ENCODE peak calls at places on chromosome 10, in ten cellular contexts. One of them, this sample, is unnamed.

GRCh38 chr10:129898701-129899563 is 65.1 kb downstream of the EBF3 start:
- DNase-seq in ovary: no peak
- DNase-seq in CD8-positive, alpha-beta T cell: no peak
- DNase-seq in Panc1: no peak
- DNase-seq in foreskin fibroblast: no peak
- DNase-seq in psoas muscle: peak; percentile 42
- DNase-seq in choroid plexus epithelial cell: no peak
- DNase-seq in right lobe of liver: no peak
- DNase-seq in BJ: no peak
- DNase-seq in testis: peak; percentile 48
- DNase-seq in this sample: no peak

GRCh38 chr10:22321156-22321711 is 335 bp downstream of the BMI1 start:
- DNase-seq in ovary: peak; percentile 70
- DNase-seq in CD8-positive, alpha-beta T cell: peak; percentile 68
- DNase-seq in Panc1: no peak
- DNase-seq in foreskin fibroblast: peak; percentile 88
- DNase-seq in psoas muscle: peak; percentile 86
- DNase-seq in choroid plexus epithelial cell: peak; percentile 83
- DNase-seq in right lobe of liver: peak; percentile 65
- DNase-seq in BJ: no peak
- DNase-seq in testis: no peak
- DNase-seq in this sample: no peak

GRCh38 chr10:132866601-132867381 is 75.6 kb downstream of the CFAP46 start:
- DNase-seq in ovary: no peak
- DNase-seq in CD8-positive, alpha-beta T cell: no peak
- DNase-seq in Panc1: no peak
- DNase-seq in foreskin fibroblast: no peak
- DNase-seq in psoas muscle: peak; percentile 46
- DNase-seq in choroid plexus epithelial cell: no peak
- DNase-seq in right lobe of liver: peak; percentile 9
- DNase-seq in BJ: no peak
- DNase-seq in testis: no peak
- DNase-seq in this sample: no peak

GRCh38 chr10:7195118-7195517 is 215.7 kb downstream of the SFMBT2 start:
- DNase-seq in ovary: no peak
- DNase-seq in CD8-positive, alpha-beta T cell: no peak
- DNase-seq in Panc1: no peak
- DNase-seq in foreskin fibroblast: no peak
- DNase-seq in psoas muscle: no peak
- DNase-seq in choroid plexus epithelial cell: no peak
- DNase-seq in right lobe of liver: no peak
- DNase-seq in BJ: no peak
- DNase-seq in testis: no peak
- DNase-seq in this sample: no peak

GRCh38 chr10:89235073-89235798 is 16.3 kb downstream of the LIPA start:
- DNase-seq in ovary: no peak
- DNase-seq in CD8-positive, alpha-beta T cell: no peak
- DNase-seq in Panc1: no peak
- DNase-seq in foreskin fibroblast: peak; percentile 89
- DNase-seq in psoas muscle: peak; percentile 87
- DNase-seq in choroid plexus epithelial cell: no peak
- DNase-seq in right lobe of liver: peak; percentile 46
- DNase-seq in BJ: no peak
- DNase-seq in testis: peak; percentile 29
- DNase-seq in this sample: no peak

GRCh38 chr10:70962686-70963085 is 74.3 kb upstream of the PCBD1 start:
- DNase-seq in ovary: no peak
- DNase-seq in CD8-positive, alpha-beta T cell: no peak
- DNase-seq in Panc1: no peak
- DNase-seq in foreskin fibroblast: no peak
- DNase-seq in psoas muscle: no peak
- DNase-seq in choroid plexus epithelial cell: no peak
- DNase-seq in right lobe of liver: no peak
- DNase-seq in BJ: no peak
- DNase-seq in testis: no peak
- DNase-seq in this sample: no peak

GRCh38 chr10:31749981-31750850 is 178.4 kb downstream of the ARHGAP12 start:
- DNase-seq in ovary: peak; percentile 69
- DNase-seq in CD8-positive, alpha-beta T cell: no peak
- DNase-seq in Panc1: no peak
- DNase-seq in foreskin fibroblast: peak; percentile 54
- DNase-seq in psoas muscle: peak; percentile 72
- DNase-seq in choroid plexus epithelial cell: no peak
- DNase-seq in right lobe of liver: no peak
- DNase-seq in BJ: no peak
- DNase-seq in testis: peak; percentile 58
- DNase-seq in this sample: peak; percentile 59

GRCh38 chr10:93397020-93397419 is 85.1 kb downstream of the MYOF start:
- DNase-seq in ovary: no peak
- DNase-seq in CD8-positive, alpha-beta T cell: no peak
- DNase-seq in Panc1: no peak
- DNase-seq in foreskin fibroblast: no peak
- DNase-seq in psoas muscle: no peak
- DNase-seq in choroid plexus epithelial cell: peak; percentile 42
- DNase-seq in right lobe of liver: no peak
- DNase-seq in BJ: no peak
- DNase-seq in testis: no peak
- DNase-seq in this sample: no peak

GRCh38 chr10:25076501-25077197 is 60.2 kb downstream of the THNSL1 start:
- DNase-seq in ovary: no peak
- DNase-seq in CD8-positive, alpha-beta T cell: no peak
- DNase-seq in Panc1: no peak
- DNase-seq in foreskin fibroblast: no peak
- DNase-seq in psoas muscle: no peak
- DNase-seq in choroid plexus epithelial cell: peak; percentile 26
- DNase-seq in right lobe of liver: no peak
- DNase-seq in BJ: no peak
- DNase-seq in testis: no peak
- DNase-seq in this sample: no peak

GRCh38 chr10:90378524-90379076 is 479.2 kb downstream of the HTR7 start:
- DNase-seq in ovary: no peak
- DNase-seq in CD8-positive, alpha-beta T cell: no peak
- DNase-seq in Panc1: no peak
- DNase-seq in foreskin fibroblast: peak; percentile 53
- DNase-seq in psoas muscle: no peak
- DNase-seq in choroid plexus epithelial cell: peak; percentile 29
- DNase-seq in right lobe of liver: no peak
- DNase-seq in BJ: no peak
- DNase-seq in testis: no peak
- DNase-seq in this sample: no peak

GRCh38 chr10:57008189-57008588 is 647.1 kb upstream of the ZWINT start:
- DNase-seq in ovary: no peak
- DNase-seq in CD8-positive, alpha-beta T cell: no peak
- DNase-seq in Panc1: no peak
- DNase-seq in foreskin fibroblast: no peak
- DNase-seq in psoas muscle: no peak
- DNase-seq in choroid plexus epithelial cell: no peak
- DNase-seq in right lobe of liver: no peak
- DNase-seq in BJ: no peak
- DNase-seq in testis: no peak
- DNase-seq in this sample: no peak

GRCh38 chr10:66881814-66882213 is 44.0 kb upstream of the LRRTM3 start:
- DNase-seq in ovary: no peak
- DNase-seq in CD8-positive, alpha-beta T cell: no peak
- DNase-seq in Panc1: no peak
- DNase-seq in foreskin fibroblast: no peak
- DNase-seq in psoas muscle: no peak
- DNase-seq in choroid plexus epithelial cell: no peak
- DNase-seq in right lobe of liver: no peak
- DNase-seq in BJ: no peak
- DNase-seq in testis: no peak
- DNase-seq in this sample: no peak

GRCh38 chr10:66882271-66882670 is 43.6 kb upstream of the LRRTM3 start:
- DNase-seq in ovary: no peak
- DNase-seq in CD8-positive, alpha-beta T cell: no peak
- DNase-seq in Panc1: no peak
- DNase-seq in foreskin fibroblast: no peak
- DNase-seq in psoas muscle: no peak
- DNase-seq in choroid plexus epithelial cell: no peak
- DNase-seq in right lobe of liver: no peak
- DNase-seq in BJ: no peak
- DNase-seq in testis: no peak
- DNase-seq in this sample: no peak

GRCh38 chr10:66877359-66877758 is 48.5 kb upstream of the LRRTM3 start:
- DNase-seq in ovary: no peak
- DNase-seq in CD8-positive, alpha-beta T cell: no peak
- DNase-seq in Panc1: no peak
- DNase-seq in foreskin fibroblast: no peak
- DNase-seq in psoas muscle: no peak
- DNase-seq in choroid plexus epithelial cell: no peak
- DNase-seq in right lobe of liver: no peak
- DNase-seq in BJ: no peak
- DNase-seq in testis: no peak
- DNase-seq in this sample: no peak

GRCh38 chr10:66880826-66881225 is 45.0 kb upstream of the LRRTM3 start:
- DNase-seq in ovary: no peak
- DNase-seq in CD8-positive, alpha-beta T cell: no peak
- DNase-seq in Panc1: no peak
- DNase-seq in foreskin fibroblast: no peak
- DNase-seq in psoas muscle: no peak
- DNase-seq in choroid plexus epithelial cell: no peak
- DNase-seq in right lobe of liver: no peak
- DNase-seq in BJ: no peak
- DNase-seq in testis: no peak
- DNase-seq in this sample: no peak

DNA sequence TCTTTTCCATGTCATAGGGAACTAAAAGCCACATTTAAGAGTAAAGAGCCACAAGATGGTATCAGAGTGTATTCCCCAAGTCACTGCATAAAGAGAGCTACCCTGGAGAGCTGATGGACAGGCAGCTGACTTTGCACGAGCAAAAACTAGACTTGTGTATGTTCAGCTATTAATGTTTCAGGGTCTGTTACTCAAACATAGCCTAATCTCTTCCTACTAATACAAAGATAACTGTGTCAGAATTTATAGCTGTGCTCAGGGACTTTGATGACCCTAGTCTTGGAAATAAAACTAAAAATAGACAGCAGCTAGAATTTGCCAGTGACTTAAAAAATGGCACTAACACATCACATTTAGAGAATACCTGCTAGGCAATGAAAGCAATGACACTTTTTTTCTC is 45.5 kb upstream of the LRRTM3 start:
- DNase-seq in ovary: no peak
- DNase-seq in CD8-positive, alpha-beta T cell: no peak
- DNase-seq in Panc1: no peak
- DNase-seq in foreskin fibroblast: no peak
- DNase-seq in psoas muscle: no peak
- DNase-seq in choroid plexus epithelial cell: no peak
- DNase-seq in right lobe of liver: no peak
- DNase-seq in BJ: no peak
- DNase-seq in testis: no peak
- DNase-seq in this sample: no peak
- H3K4me3 ChIP-seq in ovary: no peak overlapping the region
- H3K4me3 ChIP-seq in CD8-positive, alpha-beta T cell: no peak overlapping the region
- H3K4me3 ChIP-seq in Panc1: no peak overlapping the region
- H3K4me3 ChIP-seq in foreskin fibroblast: no peak overlapping the region
- H3K4me3 ChIP-seq in psoas muscle: no peak overlapping the region
- H3K4me3 ChIP-seq in choroid plexus epithelial cell: no peak overlapping the region
- H3K4me3 ChIP-seq in right lobe of liver: no peak overlapping the region
- H3K4me3 ChIP-seq in BJ: no peak overlapping the region
- H3K4me3 ChIP-seq in testis: no peak overlapping the region
- H3K4me3 ChIP-seq in this sample: no peak overlapping the region

GRCh38 chr10:4075443-4075842 is 290.4 kb upstream of the KLF6 start:
- DNase-seq in ovary: no peak
- DNase-seq in CD8-positive, alpha-beta T cell: no peak
- DNase-seq in Panc1: no peak
- DNase-seq in foreskin fibroblast: no peak
- DNase-seq in psoas muscle: no peak
- DNase-seq in choroid plexus epithelial cell: no peak
- DNase-seq in right lobe of liver: no peak
- DNase-seq in BJ: no peak
- DNase-seq in testis: no peak
- DNase-seq in this sample: no peak
- H3K4me3 ChIP-seq in ovary: no peak overlapping the region
- H3K4me3 ChIP-seq in CD8-positive, alpha-beta T cell: no peak overlapping the region
- H3K4me3 ChIP-seq in Panc1: no peak overlapping the region
- H3K4me3 ChIP-seq in foreskin fibroblast: no peak overlapping the region
- H3K4me3 ChIP-seq in psoas muscle: no peak overlapping the region
- H3K4me3 ChIP-seq in choroid plexus epithelial cell: no peak overlapping the region
- H3K4me3 ChIP-seq in right lobe of liver: no peak overlapping the region
- H3K4me3 ChIP-seq in BJ: no peak overlapping the region
- H3K4me3 ChIP-seq in testis: no peak overlapping the region
- H3K4me3 ChIP-seq in this sample: no peak overlapping the region

DNA sequence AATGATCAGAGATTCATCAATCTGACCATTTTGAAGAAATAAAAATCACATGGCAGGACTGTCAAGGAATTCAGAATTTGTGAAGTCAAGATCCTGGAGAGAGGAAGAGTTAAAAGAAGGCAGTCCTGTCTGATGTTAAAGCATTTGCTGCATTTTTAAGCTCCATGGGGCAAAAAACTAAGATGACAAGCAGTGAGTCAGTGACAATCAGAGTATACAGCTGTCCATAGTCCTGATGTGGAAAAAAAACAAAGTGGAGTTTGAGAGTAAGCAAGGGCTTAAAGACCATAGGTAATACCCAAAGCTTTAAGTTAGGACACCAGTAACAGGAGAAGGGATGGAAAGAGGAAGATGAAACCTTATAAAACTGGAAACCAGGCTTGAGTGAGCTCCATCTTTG is 412.7 kb upstream of the ANKRD30A start:
- DNase-seq in ovary: no peak
- DNase-seq in CD8-positive, alpha-beta T cell: no peak
- DNase-seq in Panc1: no peak
- DNase-seq in foreskin fibroblast: no peak
- DNase-seq in psoas muscle: no peak
- DNase-seq in choroid plexus epithelial cell: peak; percentile 2
- DNase-seq in right lobe of liver: no peak
- DNase-seq in BJ: no peak
- DNase-seq in testis: no peak
- DNase-seq in this sample: no peak
- H3K4me3 ChIP-seq in ovary: no peak overlapping the region
- H3K4me3 ChIP-seq in CD8-positive, alpha-beta T cell: no peak overlapping the region
- H3K4me3 ChIP-seq in Panc1: no peak overlapping the region
- H3K4me3 ChIP-seq in foreskin fibroblast: no peak overlapping the region
- H3K4me3 ChIP-seq in psoas muscle: no peak overlapping the region
- H3K4me3 ChIP-seq in choroid plexus epithelial cell: no peak overlapping the region
- H3K4me3 ChIP-seq in right lobe of liver: no peak overlapping the region
- H3K4me3 ChIP-seq in BJ: no peak overlapping the region
- H3K4me3 ChIP-seq in testis: no peak overlapping the region
- H3K4me3 ChIP-seq in this sample: no peak overlapping the region

DNA sequence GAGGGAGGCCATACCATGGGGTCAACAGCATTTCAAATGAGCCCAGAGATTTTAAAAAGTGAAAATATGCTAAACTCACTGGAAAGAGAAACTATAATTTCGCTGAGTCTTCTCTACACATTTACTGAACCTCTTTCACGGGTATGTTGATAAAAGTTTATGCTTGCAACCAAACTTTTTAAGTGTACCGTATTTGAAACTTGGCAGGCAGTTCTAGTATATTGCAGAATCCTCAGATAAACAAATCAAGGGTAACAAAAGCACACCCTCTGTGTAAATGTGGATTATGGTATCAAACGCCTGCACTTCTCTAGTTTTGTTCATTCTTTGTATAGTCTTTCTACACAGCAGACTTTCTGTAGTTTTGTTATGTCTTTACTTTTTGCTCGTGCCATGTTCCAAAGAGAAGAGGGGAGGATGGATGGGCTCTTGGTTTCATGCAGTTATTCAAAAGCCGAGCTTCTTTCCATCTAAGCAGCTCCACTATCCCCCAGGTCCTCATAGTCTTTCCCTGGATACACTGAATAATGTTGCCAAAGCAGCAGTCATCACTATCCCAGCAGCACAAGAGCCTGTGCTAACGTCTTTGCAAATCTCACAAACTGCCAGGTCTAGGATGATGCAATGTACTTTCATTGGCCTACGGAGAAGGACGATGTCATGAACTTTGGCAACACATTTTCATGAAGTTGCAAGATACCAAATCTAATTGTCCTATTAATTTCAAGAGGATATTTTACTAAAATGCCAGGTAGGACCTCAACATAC is 131.2 kb downstream of the MPP7 start:
- DNase-seq in ovary: peak; percentile 21
- DNase-seq in CD8-positive, alpha-beta T cell: no peak
- DNase-seq in Panc1: no peak
- DNase-seq in foreskin fibroblast: peak; percentile 5
- DNase-seq in psoas muscle: no peak
- DNase-seq in choroid plexus epithelial cell: no peak
- DNase-seq in right lobe of liver: no peak
- DNase-seq in BJ: no peak
- DNase-seq in testis: no peak
- DNase-seq in this sample: peak; percentile 28
- H3K4me3 ChIP-seq in ovary: no peak overlapping the region
- H3K4me3 ChIP-seq in CD8-positive, alpha-beta T cell: no peak overlapping the region
- H3K4me3 ChIP-seq in Panc1: no peak overlapping the region
- H3K4me3 ChIP-seq in foreskin fibroblast: no peak overlapping the region
- H3K4me3 ChIP-seq in psoas muscle: no peak overlapping the region
- H3K4me3 ChIP-seq in choroid plexus epithelial cell: no peak overlapping the region
- H3K4me3 ChIP-seq in right lobe of liver: no peak overlapping the region
- H3K4me3 ChIP-seq in BJ: no peak overlapping the region
- H3K4me3 ChIP-seq in testis: no peak overlapping the region
- H3K4me3 ChIP-seq in this sample: no peak overlapping the region

This sample was measured in skeletal muscle cell.